ENCODE peak calls at places on chromosome 12, in ten cellular contexts. O is A549, K is testis, Z is HCT116, P is endothelial cell of umbilical vein, T is right lobe of liver, W is uterus, V is tibial nerve, Y is spleen, S is esophagus squamous epithelium. X is an unnamed sample.
A peak's percentile ranks its signal among the peaks of the same experiment; 100 is the strongest.

GRCh38 chr12:64781374-64782029 is 22.3 kb upstream of the GNS start:
- DNase-seq in O (no peak), Y (peak; percentile 77), S (no peak), W (no peak), Z (no peak), T (no peak), K (no peak), V (no peak), P (peak; percentile 36), X (peak; percentile 58)

GRCh38 chr12:22529281-22530060 is 14.9 kb downstream of the C2CD5 start:
- DNase-seq in Z (no peak), T (no peak), K (no peak), P (peak; percentile 36), W (no peak), O (peak; percentile 19), Y (no peak), S (no peak), V (no peak), X (no peak)

GRCh38 chr12:89385965-89386537 is 33.8 kb upstream of the DUSP6 start:
- DNase-seq in Y (no peak), W (no peak), S (no peak), P (no peak), T (no peak), K (no peak), Z (no peak), O (no peak), V (no peak), X (no peak)

GRCh38 chr12:71219224-71219623 is 61.4 kb upstream of the TSPAN8 start:
- DNase-seq in O (no peak), T (no peak), Y (no peak), Z (no peak), P (no peak), V (no peak), S (no peak), W (no peak), K (no peak), X (no peak)

GRCh38 chr12:66708704-66709443 is 30.0 kb upstream of the GRIP1 start:
- DNase-seq in V (no peak), T (no peak), S (no peak), K (no peak), P (peak; percentile 34), O (no peak), Z (no peak), Y (no peak), W (no peak), X (no peak)

GRCh38 chr12:69688021-69688420 is 11.1 kb downstream of the BEST3 start:
- DNase-seq in Y (no peak), S (no peak), K (peak; percentile 20), W (no peak), T (no peak), V (no peak), P (peak; percentile 74), Z (no peak), O (no peak), X (no peak)

GRCh38 chr12:3544296-3544965 is 53.4 kb downstream of the PRMT8 start:
- DNase-seq in Z (no peak), Y (no peak), P (no peak), V (no peak), T (no peak), W (no peak), O (no peak), K (no peak), S (no peak), X (no peak)

GRCh38 chr12:86256169-86256568 is at the start of gene MGAT4C:
- DNase-seq in S (no peak), O (no peak), K (no peak), Y (no peak), W (no peak), P (no peak), Z (no peak), T (no peak), V (no peak), X (no peak)

GRCh38 chr12:130573235-130573634 is 142.9 kb downstream of the RIMBP2 start:
- DNase-seq in T (no peak), K (no peak), P (no peak), Y (no peak), W (no peak), S (no peak), V (no peak), Z (no peak), O (no peak), X (no peak)
- H3K4me1 ChIP-seq in T (no peaks in the 10 kb centered on the region), K (no peaks in the 10 kb centered on the region), P (no peaks in the 10 kb centered on the region), Y (no peaks in the 10 kb centered on the region), W (no peaks in the 10 kb centered on the region), S (no peaks in the 10 kb centered on the region), V (no peaks in the 10 kb centered on the region), Z (no peaks in the 10 kb centered on the region), O (no peaks in the 10 kb centered on the region), X (no peaks in the 10 kb centered on the region)

GRCh38 chr12:57231276-57232021 is 1.9 kb downstream of the SHMT2 start:
- DNase-seq in T (peak; percentile 84), V (no peak), O (no peak), Y (peak; percentile 70), Z (no peak), K (no peak), W (no peak), P (no peak), S (no peak), X (no peak)

GRCh38 chr12:57229634-57230380 is at the start of gene SHMT2:
- DNase-seq in W (peak; percentile 95), T (peak; percentile 96), K (peak; percentile 96), O (peak; percentile 99), V (peak; percentile 79), S (no peak), Z (peak; percentile 91), Y (peak; percentile 96), P (peak; percentile 94), X (peak; percentile 89)

GRCh38 chr12:57229041-57229633 is 374 bp upstream of the SHMT2 start:
- DNase-seq in O (no peak), V (no peak), P (no peak), S (no peak), T (no peak), W (no peak), K (no peak), Y (no peak), Z (no peak), X (no peak)

GRCh38 chr12:57232156-57232756 is 2.7 kb downstream of the SHMT2 start:
- DNase-seq in O (no peak), K (no peak), W (no peak), Z (no peak), T (no peak), V (no peak), P (no peak), S (no peak), Y (peak; percentile 71), X (peak; percentile 27)

DNA sequence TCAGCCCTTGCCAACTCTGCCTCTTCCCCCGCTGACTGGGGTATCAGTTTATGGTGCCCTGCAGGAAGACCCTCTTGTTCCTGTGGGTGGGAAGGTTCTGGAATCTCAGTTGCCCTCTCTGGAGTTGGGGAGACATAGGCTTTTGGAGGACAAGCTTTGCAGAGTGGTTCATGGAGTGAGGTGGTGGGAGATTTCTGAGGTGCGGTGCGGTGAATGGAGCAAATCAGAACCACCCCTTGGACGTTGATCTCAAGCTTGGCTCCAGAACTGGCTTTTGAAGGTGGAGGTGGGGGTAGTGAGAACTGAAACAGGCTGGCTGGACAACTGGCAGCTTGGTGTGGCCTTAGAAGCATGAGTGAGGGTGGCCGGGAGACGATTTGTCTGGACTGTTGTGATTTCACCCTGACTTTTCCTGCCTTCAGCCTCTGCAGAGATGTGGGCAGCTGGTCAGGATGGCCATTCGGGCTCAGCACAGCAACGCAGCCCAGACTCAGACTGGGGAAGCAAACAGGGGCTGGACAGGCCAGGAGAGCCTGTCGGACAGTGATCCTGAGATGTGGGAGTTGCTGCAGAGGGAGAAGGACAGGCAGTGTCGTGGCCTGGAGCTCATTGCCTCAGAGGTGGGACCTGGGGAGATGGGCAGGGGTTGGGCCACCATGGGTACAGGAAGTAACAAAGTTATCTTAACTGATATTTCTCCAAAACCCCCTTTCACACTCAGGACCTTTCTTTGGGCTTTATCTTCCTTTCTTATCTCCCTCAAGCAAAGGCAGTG is 1.1 kb downstream of the SHMT2 start:
- DNase-seq in Z (no peak), V (no peak), T (no peak), W (no peak), K (no peak), P (no peak), S (no peak), O (no peak), Y (peak; percentile 72), X (no peak)
- TF ChIP-seq POLR2A in Z (no peak), V (no peak), T (no peak), W (no peak), K (no peak), P (no peak), S (no peak), O (no peak), Y (no peak), X (no peak)

GRCh38 chr12:12648284-12648683 is 36.6 kb downstream of the CREBL2 start:
- DNase-seq in Y (no peak), O (no peak), V (no peak), W (no peak), S (no peak), K (no peak), Z (no peak), T (no peak), P (no peak), X (no peak)

GRCh38 chr12:12651752-12652151 is 40.1 kb downstream of the CREBL2 start:
- DNase-seq in P (no peak), S (no peak), O (no peak), K (no peak), T (no peak), W (no peak), Y (no peak), Z (no peak), V (no peak), X (no peak)

GRCh38 chr12:12645485-12645884 is 33.8 kb downstream of the CREBL2 start:
- DNase-seq in T (no peak), Z (peak; percentile 16), S (no peak), K (no peak), O (no peak), V (no peak), W (no peak), P (peak; percentile 6), Y (no peak), X (no peak)

GRCh38 chr12:12646483-12647072 is 34.9 kb downstream of the CREBL2 start:
- DNase-seq in T (peak; percentile 60), Z (no peak), O (no peak), V (no peak), P (no peak), W (no peak), S (no peak), K (no peak), Y (no peak), X (no peak)

DNA sequence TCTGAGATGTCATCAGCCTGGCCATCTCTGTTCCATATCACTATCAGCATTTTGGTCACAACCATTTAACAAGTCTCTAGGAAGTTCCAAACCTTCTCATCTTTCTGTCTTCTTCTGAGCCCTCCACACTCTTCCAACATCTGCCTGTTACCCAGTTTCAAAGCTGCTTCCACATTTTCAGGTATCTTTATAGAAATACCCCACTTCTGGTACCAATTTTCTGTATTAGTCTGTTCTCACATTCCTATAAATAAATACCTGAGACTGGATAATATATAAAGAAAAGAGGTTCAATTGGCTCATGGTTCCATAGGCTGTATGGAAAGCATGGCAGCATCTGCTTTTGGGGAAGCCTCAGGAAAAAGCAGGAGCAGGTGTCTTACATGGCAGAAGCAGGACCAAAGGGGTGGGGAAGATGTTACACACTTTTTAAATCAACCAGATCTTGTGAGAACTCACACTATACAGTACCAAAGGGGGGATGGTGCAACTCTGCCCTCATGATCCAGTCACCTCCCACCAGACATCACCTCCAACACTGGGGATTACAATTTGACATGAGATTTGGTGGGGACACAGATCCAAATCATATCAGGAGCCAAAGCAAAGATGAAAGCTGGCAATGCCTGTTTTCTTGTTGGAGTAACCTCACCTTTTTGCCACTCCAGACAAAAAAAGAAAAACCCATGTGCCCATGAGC is 37.4 kb downstream of the CREBL2 start:
- DNase-seq in O (no peak), P (no peak), Y (no peak), S (no peak), K (no peak), Z (no peak), V (no peak), T (no peak), W (no peak), X (no peak)
- H3K9me3 ChIP-seq in O (peaks cover 54% of the 10 kb centered on the region), P (no peaks in the 10 kb centered on the region), Y (peaks cover 43% of the 10 kb centered on the region), S (peaks cover 24% of the 10 kb centered on the region), K (no peaks in the 10 kb centered on the region), Z (peaks cover 8% of the 10 kb centered on the region), V (no peaks in the 10 kb centered on the region), T (no peaks in the 10 kb centered on the region), W (no peaks in the 10 kb centered on the region), X (peaks cover 23% of the 10 kb centered on the region)

DNA sequence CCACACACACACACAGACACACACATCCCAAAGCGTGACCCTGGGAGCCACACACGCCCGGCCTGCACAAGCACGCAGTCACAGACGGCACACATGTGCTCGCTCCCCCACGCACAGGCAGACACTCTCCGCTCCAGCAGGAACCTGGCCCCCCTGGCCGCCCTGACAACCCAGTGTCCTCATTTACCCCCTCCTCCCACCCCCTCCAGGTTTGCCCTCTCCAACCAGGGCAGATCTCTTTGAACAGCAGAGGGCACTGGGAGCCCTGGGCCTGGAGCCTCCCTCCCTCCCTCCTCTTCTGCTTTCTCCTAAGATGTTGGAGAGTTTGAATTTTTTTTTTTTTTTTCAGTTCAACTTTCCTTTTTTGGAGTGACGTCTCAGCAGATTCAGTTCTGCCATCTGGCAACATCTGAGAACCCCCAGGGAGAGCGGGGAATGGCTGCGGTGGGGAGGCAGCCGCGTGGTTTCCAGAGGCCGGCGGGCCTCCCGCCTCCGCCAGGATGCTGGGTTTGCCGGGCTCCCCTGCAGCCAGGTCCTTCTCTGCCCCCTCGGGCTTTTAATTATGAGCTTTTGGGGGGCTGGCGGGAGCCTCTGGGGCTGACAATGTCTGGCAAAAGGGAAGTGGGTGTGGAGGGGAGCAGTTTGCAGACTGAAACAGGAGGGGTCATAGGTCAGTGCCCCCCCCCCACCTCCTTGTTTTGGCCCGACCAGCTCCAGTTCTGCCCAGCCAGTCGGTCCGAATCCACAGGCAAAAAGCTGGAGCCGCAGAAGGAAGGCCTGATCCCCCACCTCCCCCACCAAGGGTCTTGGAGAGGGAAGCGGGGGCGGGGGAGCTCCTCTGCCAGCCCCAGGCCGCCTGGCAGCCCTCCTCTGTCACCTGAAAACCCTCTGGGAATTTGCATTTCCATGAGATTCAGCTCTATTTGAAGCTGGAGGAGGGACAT is 1.3 kb upstream of the NCOR2 start:
- DNase-seq in P (no peak), Y (no peak), S (no peak), W (peak; percentile 83), V (peak; percentile 82), Z (no peak), T (peak; percentile 71), O (no peak), K (peak; percentile 83), X (peak; percentile 65)
- H3K4me1 ChIP-seq in P (peaks cover 10% of the 10 kb centered on the region), Y (peaks cover 27% of the 10 kb centered on the region), S (peaks cover 67% of the 10 kb centered on the region), W (peaks cover 20% of the 10 kb centered on the region), V (peaks cover 49% of the 10 kb centered on the region), Z (peaks cover 6% of the 10 kb centered on the region), T (no peaks in the 10 kb centered on the region), O (peaks cover 37% of the 10 kb centered on the region), K (peaks cover 40% of the 10 kb centered on the region), X (peaks cover 40% of the 10 kb centered on the region)

X was measured in Peyer's patch.